ENCODE peak calls at places on chromosomes 2 and 18, in eight cellular contexts. Y, H, W, J, A, Z, M and V are unnamed samples. For H3K36me3, the result is how much of the 10 kb centered on the place peaks cover.

GRCh38 chr2:31125918-31126695 is 12.1 kb downstream of the GALNT14 start:
- DNase-seq in W (no peak), Y (no peak), J (no peak), M (no peak), A (no peak), H (no peak), Z (no peak), V (no peak)

GRCh38 chr18:26096852-26097251 is 6.4 kb upstream of the SS18 start:
- DNase-seq in Y (no peak), M (no peak), H (no peak), A (no peak), Z (no peak), W (no peak), J (no peak), V (no peak)

GRCh38 chr2:70080597-70081200 is 6.6 kb upstream of the PCBP1 start:
- DNase-seq in J (no peak), H (no peak), Z (no peak), Y (no peak), A (no peak), W (no peak), M (no peak), V (no peak)

GRCh38 chr18:9066358-9066757 is 36.1 kb upstream of the NDUFV2 start:
- DNase-seq in H (no peak), Z (no peak), Y (no peak), M (no peak), A (no peak), W (no peak), J (no peak), V (no peak)

GRCh38 chr2:230865324-230865765 is 603 bp downstream of the ITM2C start:
- DNase-seq in Y (no peak), H (peak), Z (no peak), A (no peak), J (no peak), W (peak), M (no peak), V (no peak)

GRCh38 chr2:110713508-110714362 is 18.6 kb upstream of the ACOXL start:
- DNase-seq in M (no peak), H (no peak), J (no peak), W (no peak), Y (no peak), A (peak), Z (no peak), V (no peak)

GRCh38 chr2:14516844-14517243 is 115.7 kb upstream of the LRATD1 start:
- DNase-seq in Z (no peak), H (no peak), W (no peak), M (no peak), A (no peak), J (no peak), Y (no peak), V (no peak)

GRCh38 chr2:108454440-108454839 is 5.4 kb downstream of the GCC2 start:
- DNase-seq in Z (no peak), A (no peak), Y (no peak), M (no peak), W (no peak), H (no peak), J (no peak), V (no peak)

GRCh38 chr2:95074663-95075439 is 46.8 kb downstream of the MRPS5 start:
- DNase-seq in M (no peak), Y (no peak), J (no peak), W (no peak), Z (no peak), H (no peak), A (no peak), V (no peak)

GRCh38 chr2:144382848-144383247 is 137.1 kb downstream of the ZEB2 start:
- DNase-seq in W (no peak), M (no peak), J (peak), Z (no peak), A (no peak), Y (no peak), H (no peak), V (no peak)

GRCh38 chr2:64295326-64296149 is 151.3 kb upstream of the PELI1 start:
- DNase-seq in J (no peak), Y (no peak), Z (no peak), H (no peak), M (no peak), A (no peak), W (no peak), V (no peak)

GRCh38 chr2:207308519-207309224 is 142.9 kb upstream of the KLF7 start:
- DNase-seq in Z (no peak), M (no peak), W (no peak), J (no peak), H (no peak), Y (no peak), A (no peak), V (no peak)

GRCh38 chr2:120856421-120856862 is 120.8 kb downstream of the GLI2 start:
- DNase-seq in M (no peak), W (peak), J (no peak), A (no peak), H (no peak), Z (no peak), Y (no peak), V (peak)

GRCh38 chr2:33457588-33458247 is 18.7 kb upstream of the RASGRP3 start:
- DNase-seq in A (no peak), Y (no peak), J (no peak), H (no peak), Z (no peak), W (no peak), M (no peak), V (no peak)

GRCh38 chr2:178109813-178110212 is 2.4 kb upstream of the RBM45 start:
- DNase-seq in W (peak), Z (peak), H (no peak), A (no peak), Y (no peak), J (no peak), M (peak), V (no peak)

GRCh38 chr2:112486895-112487294 is 4.9 kb downstream of the TTL start:
- DNase-seq in W (no peak), Y (no peak), H (no peak), M (no peak), Z (no peak), A (no peak), J (no peak), V (no peak)

GRCh38 chr2:232325324-232326273 is 53.0 kb upstream of the ALPP start:
- DNase-seq in Y (peak), H (peak), W (peak), Z (peak), J (no peak), M (no peak), A (no peak), V (peak)

GRCh38 chr2:190849774-190850173 is 30.8 kb upstream of the GLS start:
- DNase-seq in A (no peak), W (no peak), J (no peak), Y (no peak), H (no peak), Z (peak), M (no peak), V (no peak)

GRCh38 chr2:64839844-64840243 is 149.4 kb upstream of the SLC1A4 start:
- DNase-seq in J (no peak), A (no peak), H (peak), W (no peak), M (peak), Z (no peak), Y (no peak), V (peak)

GRCh38 chr2:11726384-11726783 is 20.0 kb upstream of the LPIN1 start:
- DNase-seq in J (no peak), M (no peak), A (no peak), H (no peak), Z (no peak), W (no peak), Y (no peak), V (no peak)

GRCh38 chr2:70686577-70687460 is 81.2 kb downstream of the ADD2 start:
- DNase-seq in J (no peak), W (peak), M (peak), A (no peak), Z (no peak), H (no peak), Y (no peak), V (peak)

GRCh38 chr2:146124741-146125140 is 1604.8 kb upstream of the ZEB2 start:
- DNase-seq in M (no peak), Z (no peak), H (no peak), Y (no peak), A (no peak), J (no peak), W (no peak), V (no peak)

GRCh38 chr2:9808334-9809063 is 34.8 kb upstream of the TAF1B start:
- DNase-seq in J (no peak), Z (no peak), A (no peak), H (no peak), W (no peak), Y (no peak), M (no peak), V (no peak)
- H3K27ac ChIP-seq in J (no peak), Z (no peak), A (no peak), H (no peak), W (no peak), Y (no peak), M (no peak), V (no peak)

DNA sequence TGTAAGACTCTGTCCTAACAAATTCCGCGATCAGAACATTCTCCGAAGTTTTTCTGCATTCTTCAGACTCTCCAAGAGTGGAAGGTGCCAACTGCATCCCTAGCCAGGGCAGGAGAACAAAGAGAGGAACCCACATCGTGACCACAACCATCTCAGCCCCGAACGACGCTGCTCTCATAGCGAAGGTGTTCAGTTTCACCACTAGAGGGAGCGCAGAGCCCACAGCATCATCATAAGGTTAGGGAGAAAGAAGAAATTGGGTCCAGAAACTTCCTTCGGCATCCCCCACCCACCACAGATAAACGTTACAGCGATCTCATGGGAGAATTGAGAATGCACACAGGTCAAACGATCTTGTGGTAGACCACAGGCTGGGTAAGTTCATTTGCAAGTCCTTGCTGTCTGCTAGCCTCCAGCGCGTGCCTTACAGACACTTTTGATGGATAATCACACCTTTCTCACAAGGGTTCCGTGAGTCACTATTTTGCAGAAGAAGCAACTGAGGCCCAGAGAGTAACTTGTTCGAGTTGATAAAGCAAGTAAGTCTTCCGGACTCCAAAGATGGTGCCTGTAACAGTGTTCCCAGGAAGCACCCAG is 53.7 kb upstream of the ARL4C start:
- DNase-seq in W (peak), J (peak), A (peak), H (peak), Y (peak), Z (peak), M (peak), V (no peak)
- TF ChIP-seq POLR2AphosphoS5 in W (no peak), J (no peak), A (no peak), H (no peak), Y (no peak), Z (no peak), M (no peak), V (no peak)

GRCh38 chr2:215369191-215369760 is 57.4 kb downstream of the ATIC start:
- DNase-seq in Z (no peak), M (no peak), W (no peak), A (no peak), Y (no peak), J (no peak), H (no peak), V (no peak)

GRCh38 chr2:215366440-215367032 is 54.7 kb downstream of the ATIC start:
- DNase-seq in A (no peak), H (no peak), J (no peak), M (no peak), Z (no peak), Y (no peak), W (no peak), V (no peak)

GRCh38 chr2:215370116-215370965 is 58.5 kb downstream of the ATIC start:
- DNase-seq in H (no peak), M (no peak), W (no peak), J (no peak), Z (no peak), A (no peak), Y (no peak), V (no peak)

GRCh38 chr2:215368493-215368809 is 56.6 kb downstream of the ATIC start:
- DNase-seq in H (no peak), Y (no peak), J (no peak), M (no peak), W (no peak), A (no peak), Z (no peak), V (no peak)

GRCh38 chr2:215367647-215368492 is 56.0 kb downstream of the ATIC start:
- DNase-seq in Z (peak), W (no peak), H (no peak), A (no peak), Y (no peak), J (no peak), M (no peak), V (no peak)
- H3K36me3 ChIP-seq in Z (half or more), W (half or more), H (under half), A (under half), Y (under half), J (under half), M (under half), V (under half)

GRCh38 chr18:24490545-24490944 is 30.1 kb downstream of the HRH4 start:
- DNase-seq in Z (no peak), Y (no peak), W (no peak), H (no peak), M (no peak), A (no peak), J (no peak), V (no peak)
- H3K27ac ChIP-seq in Z (no peak), Y (no peak), W (no peak), H (no peak), M (no peak), A (no peak), J (no peak), V (no peak)

DNA sequence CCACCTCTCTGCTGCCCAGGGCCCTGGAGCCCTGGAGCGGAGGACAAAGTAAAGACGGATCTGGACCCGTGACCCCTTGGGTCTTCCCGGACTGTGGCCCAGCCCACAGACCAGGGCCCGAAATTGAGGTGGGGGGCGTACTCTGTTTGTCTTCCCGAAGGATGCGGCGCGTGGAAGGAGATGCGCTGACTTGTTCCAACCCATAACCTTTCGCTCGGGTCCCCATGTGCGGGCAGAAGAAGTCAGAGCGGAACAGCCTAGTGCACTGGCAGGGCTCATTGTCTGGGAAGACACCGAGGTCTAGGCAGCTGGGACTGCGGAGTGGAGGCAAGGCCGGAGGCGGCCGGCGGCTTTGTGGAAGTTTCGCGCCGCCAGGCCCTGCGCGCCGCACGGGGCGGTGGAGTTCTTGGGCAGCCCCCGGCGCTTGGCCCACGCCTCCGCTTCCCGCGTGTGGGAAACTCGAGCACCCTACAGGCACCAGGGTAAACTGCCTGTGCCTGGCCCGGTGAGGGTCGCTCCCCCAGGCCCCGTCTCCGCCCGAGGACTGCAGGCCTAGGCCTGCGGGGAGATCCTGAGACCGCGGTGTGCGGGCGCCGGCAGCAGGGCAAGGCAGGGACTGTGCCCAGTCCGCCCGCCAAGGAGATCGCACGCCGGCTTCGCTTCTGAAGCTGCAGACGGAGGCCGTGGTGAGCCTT is 9.8 kb downstream of the POU3F3 start:
- DNase-seq in W (peak), M (no peak), A (no peak), H (no peak), Y (no peak), Z (no peak), J (no peak), V (no peak)
- TF ChIP-seq POLR2AphosphoS5 in W (no peak), M (no peak), A (no peak), H (no peak), Y (no peak), Z (no peak), J (no peak), V (no peak)

DNA sequence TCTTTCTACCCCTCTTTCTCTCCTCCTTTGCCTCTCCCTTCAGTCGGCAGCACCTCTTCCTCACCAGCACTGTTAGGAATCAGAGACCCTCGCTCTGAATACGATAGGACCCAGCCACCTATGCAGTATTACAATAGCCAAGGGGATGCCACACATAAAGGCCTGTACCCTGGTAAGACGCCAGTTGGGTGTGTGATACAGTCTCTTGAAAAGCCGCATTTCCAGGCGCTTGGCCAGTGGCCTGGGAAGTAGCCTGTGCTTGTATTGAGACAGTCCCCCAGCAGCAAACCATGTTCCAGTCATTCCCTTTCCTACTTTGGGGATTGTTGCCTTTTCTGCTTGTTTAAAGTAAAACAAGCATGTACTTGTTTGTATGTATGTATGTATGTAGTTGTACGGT is 118.4 kb upstream of the DAPL1 start:
- DNase-seq in M (no peak), J (no peak), W (no peak), A (no peak), H (no peak), Y (no peak), Z (no peak), V (no peak)
- H3K36me3 ChIP-seq in M (under half), J (under half), W (under half), A (under half), H (under half), Y (under half), Z (under half), V (half or more)